ENCODE peak calls at places on chromosomes 16 and 17, in seven cellular contexts. One of them, this sample, is unnamed.

GRCh38 chr17:9195961-9196668 is 174.8 kb downstream of the NTN1 start:
- DNase-seq in neural progenitor cell: peak; percentile 78
- DNase-seq in AG04450: no peak
- DNase-seq in fibroblast of lung: no peak
- DNase-seq in A549: no peak
- DNase-seq in psoas muscle: no peak
- DNase-seq in lower leg skin: no peak
- DNase-seq in this sample: no peak

GRCh38 chr16:90057738-90058173 is 19.4 kb downstream of the PRDM7 start:
- DNase-seq in fibroblast of lung: peak; percentile 46
- DNase-seq in lower leg skin: no peak
- DNase-seq in A549: no peak
- DNase-seq in psoas muscle: no peak
- DNase-seq in neural progenitor cell: no peak
- DNase-seq in AG04450: peak; percentile 16
- DNase-seq in this sample: peak; percentile 41

GRCh38 chr17:70405492-70406220 is 236.3 kb downstream of the KCNJ2 start:
- DNase-seq in neural progenitor cell: no peak
- DNase-seq in lower leg skin: no peak
- DNase-seq in AG04450: peak; percentile 72
- DNase-seq in A549: peak; percentile 71
- DNase-seq in fibroblast of lung: peak; percentile 98
- DNase-seq in psoas muscle: no peak
- DNase-seq in this sample: peak; percentile 31

GRCh38 chr17:8020776-8021564 is 17.9 kb upstream of the ALOX15B start:
- DNase-seq in neural progenitor cell: no peak
- DNase-seq in fibroblast of lung: no peak
- DNase-seq in lower leg skin: peak; percentile 60
- DNase-seq in AG04450: no peak
- DNase-seq in A549: no peak
- DNase-seq in psoas muscle: no peak
- DNase-seq in this sample: no peak

GRCh38 chr17:4074831-4075495 is 67.9 kb downstream of the ZZEF1 start:
- DNase-seq in AG04450: peak; percentile 7
- DNase-seq in lower leg skin: no peak
- DNase-seq in psoas muscle: no peak
- DNase-seq in neural progenitor cell: peak; percentile 44
- DNase-seq in A549: peak; percentile 56
- DNase-seq in fibroblast of lung: peak; percentile 55
- DNase-seq in this sample: no peak

GRCh38 chr16:67017810-67018488 is 11.0 kb upstream of the CBFB start:
- DNase-seq in lower leg skin: peak; percentile 89
- DNase-seq in A549: peak; percentile 93
- DNase-seq in psoas muscle: peak; percentile 78
- DNase-seq in AG04450: peak; percentile 77
- DNase-seq in neural progenitor cell: peak; percentile 93
- DNase-seq in fibroblast of lung: peak; percentile 94
- DNase-seq in this sample: peak; percentile 44

GRCh38 chr16:30621765-30622164 is 11.6 kb upstream of the ZNF689 start:
- DNase-seq in lower leg skin: no peak
- DNase-seq in A549: no peak
- DNase-seq in AG04450: no peak
- DNase-seq in psoas muscle: no peak
- DNase-seq in neural progenitor cell: no peak
- DNase-seq in fibroblast of lung: no peak
- DNase-seq in this sample: no peak

GRCh38 chr16:85557083-85557975 is 55.8 kb upstream of the GSE1 start:
- DNase-seq in neural progenitor cell: peak; percentile 40
- DNase-seq in AG04450: no peak
- DNase-seq in A549: peak; percentile 63
- DNase-seq in psoas muscle: no peak
- DNase-seq in fibroblast of lung: no peak
- DNase-seq in lower leg skin: no peak
- DNase-seq in this sample: no peak

GRCh38 chr16:84237994-84238750 is 1.6 kb downstream of the KCNG4 start:
- DNase-seq in neural progenitor cell: no peak
- DNase-seq in fibroblast of lung: no peak
- DNase-seq in A549: no peak
- DNase-seq in AG04450: no peak
- DNase-seq in psoas muscle: no peak
- DNase-seq in lower leg skin: no peak
- DNase-seq in this sample: no peak

GRCh38 chr16:86519649-86520316 is 9.5 kb downstream of the FOXF1 start:
- DNase-seq in neural progenitor cell: peak; percentile 88
- DNase-seq in psoas muscle: peak; percentile 81
- DNase-seq in fibroblast of lung: peak; percentile 75
- DNase-seq in lower leg skin: no peak
- DNase-seq in AG04450: peak; percentile 51
- DNase-seq in A549: peak; percentile 77
- DNase-seq in this sample: no peak

GRCh38 chr16:24689128-24689527 is 40.3 kb upstream of the TNRC6A start:
- DNase-seq in fibroblast of lung: peak; percentile 61
- DNase-seq in AG04450: no peak
- DNase-seq in lower leg skin: no peak
- DNase-seq in neural progenitor cell: peak; percentile 63
- DNase-seq in A549: peak; percentile 60
- DNase-seq in psoas muscle: no peak
- DNase-seq in this sample: no peak

GRCh38 chr16:11151156-11151904 is 104.7 kb downstream of the SOCS1 start:
- DNase-seq in fibroblast of lung: no peak
- DNase-seq in lower leg skin: no peak
- DNase-seq in AG04450: no peak
- DNase-seq in neural progenitor cell: no peak
- DNase-seq in psoas muscle: no peak
- DNase-seq in A549: no peak
- DNase-seq in this sample: no peak

GRCh38 chr17:18877104-18877503 is 19.2 kb downstream of the PRPSAP2 start:
- DNase-seq in psoas muscle: no peak
- DNase-seq in fibroblast of lung: no peak
- DNase-seq in lower leg skin: peak; percentile 63
- DNase-seq in neural progenitor cell: no peak
- DNase-seq in AG04450: no peak
- DNase-seq in A549: no peak
- DNase-seq in this sample: no peak

GRCh38 chr17:17079336-17079735 is 37.1 kb downstream of the MPRIP start:
- DNase-seq in AG04450: no peak
- DNase-seq in A549: no peak
- DNase-seq in fibroblast of lung: no peak
- DNase-seq in neural progenitor cell: peak; percentile 59
- DNase-seq in psoas muscle: no peak
- DNase-seq in lower leg skin: peak; percentile 68
- DNase-seq in this sample: no peak

GRCh38 chr17:47968836-47969235 is 2.1 kb upstream of the CDK5RAP3 start:
- DNase-seq in neural progenitor cell: no peak
- DNase-seq in psoas muscle: no peak
- DNase-seq in lower leg skin: no peak
- DNase-seq in A549: no peak
- DNase-seq in fibroblast of lung: no peak
- DNase-seq in AG04450: no peak
- DNase-seq in this sample: no peak

GRCh38 chr17:19769946-19770652 is 22.0 kb upstream of the ALDH3A1 start:
- DNase-seq in neural progenitor cell: no peak
- DNase-seq in lower leg skin: no peak
- DNase-seq in fibroblast of lung: no peak
- DNase-seq in A549: no peak
- DNase-seq in psoas muscle: no peak
- DNase-seq in AG04450: peak; percentile 10
- DNase-seq in this sample: peak; percentile 84

GRCh38 chr17:31677681-31678080 is 181.4 kb downstream of the COPRS start:
- DNase-seq in fibroblast of lung: no peak
- DNase-seq in neural progenitor cell: no peak
- DNase-seq in lower leg skin: peak; percentile 71
- DNase-seq in A549: no peak
- DNase-seq in AG04450: no peak
- DNase-seq in psoas muscle: no peak
- DNase-seq in this sample: no peak

GRCh38 chr17:41615454-41615853 is 2.9 kb upstream of the KRT16 start:
- DNase-seq in lower leg skin: no peak
- DNase-seq in psoas muscle: no peak
- DNase-seq in AG04450: no peak
- DNase-seq in fibroblast of lung: no peak
- DNase-seq in A549: no peak
- DNase-seq in neural progenitor cell: peak; percentile 34
- DNase-seq in this sample: no peak

GRCh38 chr17:17994271-17994670 is 21.6 kb downstream of the DRC3 start:
- DNase-seq in A549: peak; percentile 62
- DNase-seq in psoas muscle: no peak
- DNase-seq in neural progenitor cell: peak; percentile 82
- DNase-seq in AG04450: no peak
- DNase-seq in fibroblast of lung: peak; percentile 38
- DNase-seq in lower leg skin: no peak
- DNase-seq in this sample: no peak

GRCh38 chr17:40833882-40834281 is 11.5 kb upstream of the KRT10 start:
- DNase-seq in AG04450: no peak
- DNase-seq in psoas muscle: no peak
- DNase-seq in A549: no peak
- DNase-seq in lower leg skin: no peak
- DNase-seq in neural progenitor cell: no peak
- DNase-seq in fibroblast of lung: no peak
- DNase-seq in this sample: no peak

GRCh38 chr17:69654981-69655581 is 240.6 kb downstream of the MAP2K6 start:
- DNase-seq in fibroblast of lung: peak; percentile 94
- DNase-seq in psoas muscle: no peak
- DNase-seq in A549: no peak
- DNase-seq in neural progenitor cell: no peak
- DNase-seq in AG04450: peak; percentile 83
- DNase-seq in lower leg skin: no peak
- DNase-seq in this sample: peak; percentile 75

GRCh38 chr16:17024514-17024913 is 446.2 kb downstream of the XYLT1 start:
- DNase-seq in neural progenitor cell: no peak
- DNase-seq in AG04450: no peak
- DNase-seq in fibroblast of lung: no peak
- DNase-seq in lower leg skin: no peak
- DNase-seq in A549: no peak
- DNase-seq in psoas muscle: no peak
- DNase-seq in this sample: no peak

GRCh38 chr16:48160575-48160974 is 4.8 kb upstream of the ABCC12 start:
- DNase-seq in A549: no peak
- DNase-seq in psoas muscle: no peak
- DNase-seq in neural progenitor cell: no peak
- DNase-seq in AG04450: no peak
- DNase-seq in fibroblast of lung: no peak
- DNase-seq in lower leg skin: no peak
- DNase-seq in this sample: no peak

GRCh38 chr17:44795928-44796327 is 34.2 kb downstream of the GJC1 start:
- DNase-seq in AG04450: no peak
- DNase-seq in psoas muscle: no peak
- DNase-seq in A549: no peak
- DNase-seq in neural progenitor cell: no peak
- DNase-seq in lower leg skin: peak; percentile 74
- DNase-seq in fibroblast of lung: no peak
- DNase-seq in this sample: no peak

GRCh38 chr17:44795421-44795820 is 34.7 kb downstream of the GJC1 start:
- DNase-seq in lower leg skin: peak; percentile 73
- DNase-seq in AG04450: no peak
- DNase-seq in fibroblast of lung: no peak
- DNase-seq in A549: no peak
- DNase-seq in psoas muscle: no peak
- DNase-seq in neural progenitor cell: no peak
- DNase-seq in this sample: no peak

GRCh38 chr17:44796731-44797130 is 33.4 kb downstream of the GJC1 start:
- DNase-seq in AG04450: no peak
- DNase-seq in psoas muscle: no peak
- DNase-seq in lower leg skin: peak; percentile 66
- DNase-seq in A549: no peak
- DNase-seq in neural progenitor cell: no peak
- DNase-seq in fibroblast of lung: no peak
- DNase-seq in this sample: no peak

GRCh38 chr17:44798352-44798751 is 31.7 kb downstream of the GJC1 start:
- DNase-seq in AG04450: no peak
- DNase-seq in lower leg skin: no peak
- DNase-seq in fibroblast of lung: no peak
- DNase-seq in neural progenitor cell: no peak
- DNase-seq in psoas muscle: no peak
- DNase-seq in A549: no peak
- DNase-seq in this sample: no peak

DNA sequence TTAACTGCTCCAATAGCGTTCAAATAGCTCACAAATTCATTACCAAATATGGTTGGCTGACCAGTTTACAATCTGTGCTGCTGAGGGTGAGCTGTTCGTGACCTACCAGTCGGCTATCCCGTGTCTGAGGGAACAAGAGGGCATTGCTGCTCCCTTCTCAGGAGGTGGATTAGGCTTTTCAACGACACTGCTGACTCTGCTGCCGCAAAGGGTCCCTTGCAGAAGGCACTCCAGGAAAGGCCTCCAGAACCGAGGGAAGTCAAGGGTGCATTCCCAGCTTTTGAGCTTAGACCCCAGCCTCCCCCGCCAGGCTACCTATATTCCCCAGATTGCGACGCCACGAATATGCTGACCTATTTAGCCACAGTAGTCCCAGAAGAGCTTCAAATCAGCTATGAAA is 32.3 kb downstream of the GJC1 start:
- DNase-seq in fibroblast of lung: peak; percentile 43
- DNase-seq in psoas muscle: no peak
- DNase-seq in lower leg skin: peak; percentile 68
- DNase-seq in AG04450: no peak
- DNase-seq in neural progenitor cell: no peak
- DNase-seq in A549: no peak
- DNase-seq in this sample: no peak
- H3K4me3 ChIP-seq in fibroblast of lung: no peak overlapping the region
- H3K4me3 ChIP-seq in psoas muscle: no peak overlapping the region
- H3K4me3 ChIP-seq in lower leg skin: no peak overlapping the region
- H3K4me3 ChIP-seq in AG04450: no peak overlapping the region
- H3K4me3 ChIP-seq in neural progenitor cell: no peak overlapping the region
- H3K4me3 ChIP-seq in A549: no peak overlapping the region
- H3K4me3 ChIP-seq in this sample: no peak overlapping the region

DNA sequence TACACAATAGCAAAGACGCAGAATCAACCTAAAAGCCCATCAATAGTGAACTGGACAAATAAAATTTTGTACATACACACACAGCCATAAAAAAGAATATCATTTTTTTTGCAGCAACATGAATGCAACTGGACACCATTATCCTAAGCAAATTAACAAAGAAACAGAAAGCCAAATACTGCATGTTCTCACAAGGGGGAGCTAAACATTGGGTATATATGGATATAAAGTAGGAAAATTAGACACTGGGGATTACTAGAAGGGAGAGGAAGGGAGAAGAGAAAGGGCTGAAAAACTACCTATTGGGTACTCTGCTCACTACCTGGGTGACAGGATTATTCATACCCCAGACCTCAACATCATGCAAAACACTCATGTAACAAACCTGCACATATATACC is 28.2 kb downstream of the ADAMTS18 start:
- DNase-seq in AG04450: no peak
- DNase-seq in fibroblast of lung: peak; percentile 32
- DNase-seq in A549: no peak
- DNase-seq in neural progenitor cell: no peak
- DNase-seq in psoas muscle: no peak
- DNase-seq in lower leg skin: no peak
- DNase-seq in this sample: no peak
- TF ChIP-seq CTCF in AG04450: peak; percentile 48
- TF ChIP-seq CTCF in fibroblast of lung: peak; percentile 42
- TF ChIP-seq CTCF in A549: no peak
- TF ChIP-seq CTCF in neural progenitor cell: peak; percentile 49
- TF ChIP-seq CTCF in psoas muscle: no peak
- TF ChIP-seq CTCF in lower leg skin: no peak
- TF ChIP-seq CTCF in this sample: no peak

GRCh38 chr16:23183486-23183862 is 929 bp downstream of the SCNN1G start:
- DNase-seq in lower leg skin: no peak
- DNase-seq in AG04450: no peak
- DNase-seq in A549: no peak
- DNase-seq in neural progenitor cell: no peak
- DNase-seq in psoas muscle: no peak
- DNase-seq in fibroblast of lung: no peak
- DNase-seq in this sample: no peak
- H3K4me3 ChIP-seq in lower leg skin: peak overlapping the region; percentile 41
- H3K4me3 ChIP-seq in AG04450: no peak overlapping the region
- H3K4me3 ChIP-seq in A549: peak overlapping the region; percentile 44
- H3K4me3 ChIP-seq in neural progenitor cell: no peak overlapping the region
- H3K4me3 ChIP-seq in psoas muscle: no peak overlapping the region
- H3K4me3 ChIP-seq in fibroblast of lung: no peak overlapping the region
- H3K4me3 ChIP-seq in this sample: no peak overlapping the region

GRCh38 chr17:82129095-82129494 is 31.1 kb upstream of the FASN start:
- DNase-seq in neural progenitor cell: no peak
- DNase-seq in lower leg skin: no peak
- DNase-seq in A549: no peak
- DNase-seq in psoas muscle: no peak
- DNase-seq in fibroblast of lung: no peak
- DNase-seq in AG04450: no peak
- DNase-seq in this sample: no peak
- TF ChIP-seq CTCF in neural progenitor cell: peak; percentile 20
- TF ChIP-seq CTCF in lower leg skin: no peak
- TF ChIP-seq CTCF in A549: no peak
- TF ChIP-seq CTCF in psoas muscle: no peak
- TF ChIP-seq CTCF in fibroblast of lung: peak; percentile 18
- TF ChIP-seq CTCF in AG04450: peak; percentile 22
- TF ChIP-seq CTCF in this sample: no peak